ENCODE peak calls at places on chromosomes 6 and 20, in eight cellular contexts. R is GM06990; Q is cardiac fibroblast; N is stimulated activated CD8-positive, alpha-beta memory T cell treated with anti-CD3 and anti-CD28 coated beads, Interleukin-4, amount 100 ng/mL, for 24 hours; T is CD4-positive, alpha-beta memory T cell; X is activated CD4-positive, CD25-positive, alpha-beta regulatory T cell treated with anti-CD3 and anti-CD28 coated beads, Interleukin-2, amount 50 U/mL, for 72 hours; M is activated T-cell treated with anti-CD3 and anti-CD28 coated beads for 48 hours; V is tibial nerve. Z is an unnamed sample.
A peak's percentile ranks its signal among the peaks of the same experiment; 100 is the strongest.

GRCh38 chr20:24027229-24027628 is 38.6 kb upstream of the GGTLC1 start:
- DNase-seq in R (peak; percentile 5), Q (peak; percentile 84), N (peak; percentile 63), T (peak; percentile 85), X (peak; percentile 50), M (peak; percentile 63), V (peak; percentile 68), Z (peak; percentile 90)

GRCh38 chr20:44207066-44207723 is 3.4 kb downstream of the OSER1 start:
- DNase-seq in R (no peak), Q (no peak), N (no peak), T (no peak), X (no peak), M (no peak), V (no peak), Z (no peak)

GRCh38 chr6:42960243-42961019 is at the start of gene GNMT:
- DNase-seq in R (no peak), Q (peak; percentile 26), N (no peak), T (peak; percentile 31), X (peak; percentile 47), M (peak; percentile 18), V (no peak), Z (no peak)

GRCh38 chr20:2750343-2751251 is 49.8 kb downstream of the CPXM1 start:
- DNase-seq in R (no peak), Q (peak; percentile 57), N (no peak), T (no peak), X (no peak), M (no peak), V (peak; percentile 61), Z (no peak)

GRCh38 chr6:34383171-34383631 is 9.3 kb downstream of the NUDT3 start:
- DNase-seq in R (no peak), Q (peak; percentile 74), N (no peak), T (no peak), X (no peak), M (no peak), V (no peak), Z (no peak)

GRCh38 chr6:165869526-165869925 is 206.5 kb upstream of the PDE10A start:
- DNase-seq in R (no peak), Q (no peak), N (no peak), T (no peak), X (no peak), M (no peak), V (no peak), Z (no peak)

GRCh38 chr6:44117397-44118128 is 9.7 kb downstream of the MRPL14 start:
- DNase-seq in R (no peak), Q (no peak), N (no peak), T (no peak), X (no peak), M (no peak), V (no peak), Z (no peak)

GRCh38 chr20:11246251-11246775 is 572.5 kb upstream of the JAG1 start:
- DNase-seq in R (no peak), Q (no peak), N (no peak), T (no peak), X (no peak), M (no peak), V (no peak), Z (peak; percentile 15)

GRCh38 chr6:26243742-26244141 is 121.3 kb upstream of the BTN3A2 start:
- DNase-seq in R (no peak), Q (no peak), N (no peak), T (no peak), X (no peak), M (no peak), V (no peak), Z (no peak)

GRCh38 chr6:18997375-18997826 is 610.3 kb downstream of the RNF144B start:
- DNase-seq in R (peak; percentile 3), Q (peak; percentile 73), N (no peak), T (no peak), X (no peak), M (no peak), V (no peak), Z (no peak)

GRCh38 chr6:8389034-8389818 is 46.1 kb downstream of the SLC35B3 start:
- DNase-seq in R (no peak), Q (no peak), N (no peak), T (no peak), X (no peak), M (no peak), V (no peak), Z (no peak)

GRCh38 chr20:49810491-49811190 is 2.0 kb upstream of the SLC9A8 start:
- DNase-seq in R (no peak), Q (no peak), N (no peak), T (no peak), X (no peak), M (no peak), V (no peak), Z (no peak)

GRCh38 chr20:48944663-48945297 is 23.3 kb downstream of the ARFGEF2 start:
- DNase-seq in R (no peak), Q (no peak), N (no peak), T (no peak), X (no peak), M (no peak), V (no peak), Z (no peak)

GRCh38 chr6:40930555-40930954 is 108.5 kb downstream of the UNC5CL start:
- DNase-seq in R (no peak), Q (peak; percentile 65), N (no peak), T (no peak), X (no peak), M (no peak), V (no peak), Z (no peak)

GRCh38 chr6:157714153-157714490 is 108.9 kb upstream of the SNX9 start:
- DNase-seq in R (no peak), Q (peak; percentile 40), N (no peak), T (no peak), X (no peak), M (no peak), V (no peak), Z (no peak)

GRCh38 chr6:121879149-121879548 is 443.7 kb downstream of the GJA1 start:
- DNase-seq in R (no peak), Q (peak; percentile 76), N (no peak), T (no peak), X (no peak), M (no peak), V (no peak), Z (no peak)

GRCh38 chr20:35312348-35312747 is 20.1 kb upstream of the FAM83C start:
- DNase-seq in R (no peak), Q (peak; percentile 76), N (no peak), T (no peak), X (no peak), M (no peak), V (no peak), Z (no peak)

GRCh38 chr6:80438728-80439127 is 332.3 kb downstream of the BCKDHB start:
- DNase-seq in R (no peak), Q (peak; percentile 73), N (no peak), T (no peak), X (no peak), M (no peak), V (no peak), Z (no peak)

GRCh38 chr6:46932941-46933340 is 11.2 kb upstream of the ADGRF5 start:
- DNase-seq in R (no peak), Q (peak; percentile 66), N (no peak), T (no peak), X (no peak), M (no peak), V (no peak), Z (no peak)

GRCh38 chr20:51541189-51542032 is 1.1 kb downstream of the NFATC2 start:
- DNase-seq in R (peak; percentile 66), Q (peak; percentile 73), N (peak; percentile 75), T (peak; percentile 94), X (peak; percentile 71), M (peak; percentile 72), V (peak; percentile 81), Z (peak; percentile 91)

GRCh38 chr20:51119914-51120313 is 97.0 kb upstream of the KCNG1 start:
- DNase-seq in R (no peak), Q (no peak), N (no peak), T (no peak), X (no peak), M (no peak), V (no peak), Z (no peak)

GRCh38 chr6:21738180-21739094 is 144.9 kb downstream of the SOX4 start:
- DNase-seq in R (no peak), Q (no peak), N (no peak), T (no peak), X (no peak), M (no peak), V (no peak), Z (no peak)

GRCh38 chr6:143059616-143060353 is 904 bp upstream of the AIG1 start:
- DNase-seq in R (no peak), Q (peak; percentile 61), N (no peak), T (peak; percentile 35), X (no peak), M (no peak), V (no peak), Z (no peak)

GRCh38 chr20:1304711-1305515 is 24.0 kb downstream of the SDCBP2 start:
- DNase-seq in R (no peak), Q (no peak), N (no peak), T (no peak), X (no peak), M (no peak), V (no peak), Z (no peak)

GRCh38 chr6:13953061-13953705 is 28.4 kb downstream of the RNF182 start:
- DNase-seq in R (no peak), Q (no peak), N (no peak), T (no peak), X (no peak), M (no peak), V (no peak), Z (no peak)

GRCh38 chr6:35453236-35453635 is 1.1 kb downstream of the FANCE start:
- DNase-seq in R (no peak), Q (no peak), N (no peak), T (no peak), X (no peak), M (no peak), V (no peak), Z (no peak)

GRCh38 chr6:125363360-125364121 is 61.8 kb upstream of the HDDC2 start:
- DNase-seq in R (no peak), Q (peak; percentile 73), N (no peak), T (no peak), X (no peak), M (no peak), V (peak; percentile 57), Z (no peak)

GRCh38 chr6:54847799-54848597 is 1.4 kb downstream of the FAM83B start:
- DNase-seq in R (no peak), Q (peak; percentile 16), N (no peak), T (no peak), X (no peak), M (no peak), V (no peak), Z (no peak)

GRCh38 chr6:140915001-140915950 is 1217.4 kb upstream of the GJE1 start:
- DNase-seq in R (no peak), Q (peak; percentile 4), N (no peak), T (no peak), X (no peak), M (no peak), V (no peak), Z (no peak)

GRCh38 chr6:23990158-23990557 is 135.9 kb upstream of the NRSN1 start:
- DNase-seq in R (no peak), Q (no peak), N (no peak), T (no peak), X (no peak), M (no peak), V (no peak), Z (no peak)

GRCh38 chr6:45566882-45567281 is 189.1 kb upstream of the SUPT3H start:
- DNase-seq in R (no peak), Q (peak; percentile 41), N (no peak), T (no peak), X (no peak), M (no peak), V (no peak), Z (no peak)

GRCh38 chr6:101404767-101405166 is 11.3 kb downstream of the GRIK2 start:
- DNase-seq in R (no peak), Q (no peak), N (no peak), T (no peak), X (no peak), M (no peak), V (no peak), Z (no peak)

GRCh38 chr20:50434653-50435396 is 75.4 kb upstream of the PTPN1 start:
- DNase-seq in R (no peak), Q (peak; percentile 84), N (no peak), T (no peak), X (no peak), M (no peak), V (peak; percentile 44), Z (no peak)

GRCh38 chr6:30711758-30712380 is 5.2 kb downstream of the MDC1 start:
- DNase-seq in R (no peak), Q (no peak), N (no peak), T (no peak), X (no peak), M (no peak), V (no peak), Z (peak; percentile 53)